ENCODE peak calls at places on chromosomes 12 and 14, in ten cellular contexts. F, L, I, X, C, T, U, M, Q and N are unnamed samples.

GRCh38 chr12:46364777-46365580 is 7.6 kb downstream of the SLC38A2 start:
- DNase-seq in F (no peak), L (peak), I (peak), X (peak), C (no peak), T (no peak), U (no peak), M (peak), Q (no peak), N (no peak)

GRCh38 chr14:105299654-105300541 is 903 bp downstream of the BRF1 start:
- DNase-seq in F (no peak), L (peak), I (no peak), X (peak), C (no peak), T (no peak), U (no peak), M (no peak), Q (no peak), N (peak)

GRCh38 chr12:39178837-39179236 is 264.1 kb downstream of the KIF21A start:
- DNase-seq in F (no peak), L (no peak), I (no peak), X (no peak), C (no peak), T (no peak), U (no peak), M (no peak), Q (no peak), N (no peak)

GRCh38 chr12:9750276-9751203 is 10.2 kb downstream of the CD69 start:
- DNase-seq in F (no peak), L (peak), I (peak), X (peak), C (no peak), T (peak), U (no peak), M (peak), Q (peak), N (peak)

GRCh38 chr12:24054411-24054810 is 104.9 kb upstream of the SOX5 start:
- DNase-seq in F (no peak), L (no peak), I (no peak), X (no peak), C (peak), T (no peak), U (no peak), M (no peak), Q (no peak), N (no peak)

GRCh38 chr12:92871121-92871520 is 58.0 kb downstream of the EEA1 start:
- DNase-seq in F (no peak), L (peak), I (no peak), X (no peak), C (no peak), T (no peak), U (no peak), M (no peak), Q (no peak), N (peak)

GRCh38 chr14:55388160-55388559 is 23.5 kb downstream of the ATG14 start:
- DNase-seq in F (no peak), L (no peak), I (peak), X (no peak), C (no peak), T (no peak), U (no peak), M (no peak), Q (no peak), N (no peak)

GRCh38 chr14:94317259-94317658 is 5.9 kb downstream of the SERPINA6 start:
- DNase-seq in F (no peak), L (no peak), I (no peak), X (no peak), C (peak), T (no peak), U (no peak), M (peak), Q (no peak), N (no peak)

GRCh38 chr14:39491134-39491541 is 58.9 kb upstream of the FBXO33 start:
- DNase-seq in F (no peak), L (peak), I (peak), X (no peak), C (no peak), T (no peak), U (no peak), M (peak), Q (peak), N (peak)

GRCh38 chr12:92503977-92504966 is 198.5 kb upstream of the PLEKHG7 start:
- DNase-seq in F (no peak), L (no peak), I (no peak), X (peak), C (peak), T (no peak), U (no peak), M (peak), Q (no peak), N (no peak)

GRCh38 chr14:77066555-77067172 is 31.4 kb upstream of the CIPC start:
- DNase-seq in F (no peak), L (no peak), I (no peak), X (no peak), C (no peak), T (no peak), U (no peak), M (no peak), Q (no peak), N (no peak)

GRCh38 chr12:118763239-118763638 is 218.1 kb upstream of the SRRM4 start:
- DNase-seq in F (no peak), L (no peak), I (no peak), X (no peak), C (no peak), T (no peak), U (no peak), M (no peak), Q (no peak), N (no peak)

GRCh38 chr14:35286707-35287106 is 5.5 kb upstream of the PSMA6 start:
- DNase-seq in F (no peak), L (no peak), I (no peak), X (no peak), C (no peak), T (no peak), U (no peak), M (no peak), Q (no peak), N (no peak)

GRCh38 chr12:116366456-116366776 is 88.9 kb upstream of the MED13L start:
- DNase-seq in F (peak), L (peak), I (no peak), X (peak), C (peak), T (peak), U (no peak), M (no peak), Q (no peak), N (no peak)

GRCh38 chr12:15698377-15698867 is 90.8 kb downstream of the EPS8 start:
- DNase-seq in F (no peak), L (no peak), I (no peak), X (no peak), C (no peak), T (no peak), U (no peak), M (no peak), Q (no peak), N (no peak)

GRCh38 chr14:22418631-22419030 is 170.4 kb downstream of the DAD1 start:
- DNase-seq in F (no peak), L (no peak), I (no peak), X (no peak), C (no peak), T (no peak), U (no peak), M (no peak), Q (no peak), N (peak)

GRCh38 chr12:95102916-95103671 is 29.7 kb upstream of the NR2C1 start:
- DNase-seq in F (no peak), L (peak), I (peak), X (no peak), C (no peak), T (no peak), U (no peak), M (peak), Q (peak), N (peak)

GRCh38 chr12:75212072-75212471 is 2.4 kb upstream of the KCNC2 start:
- DNase-seq in F (no peak), L (no peak), I (no peak), X (no peak), C (no peak), T (no peak), U (no peak), M (no peak), Q (no peak), N (no peak)

GRCh38 chr12:6641131-6641530 is 5.4 kb upstream of the LPAR5 start:
- DNase-seq in F (no peak), L (no peak), I (no peak), X (no peak), C (no peak), T (no peak), U (no peak), M (no peak), Q (no peak), N (no peak)

GRCh38 chr12:111444706-111445310 is 39.1 kb downstream of the SH2B3 start:
- DNase-seq in F (no peak), L (peak), I (no peak), X (peak), C (peak), T (peak), U (peak), M (no peak), Q (no peak), N (peak)

GRCh38 chr14:23117371-23118020 is 1.6 kb downstream of the CEBPE start:
- DNase-seq in F (no peak), L (no peak), I (no peak), X (peak), C (no peak), T (peak), U (no peak), M (no peak), Q (no peak), N (no peak)

GRCh38 chr14:86826641-86827040 is 1166.3 kb downstream of the GALC start:
- DNase-seq in F (no peak), L (no peak), I (peak), X (no peak), C (no peak), T (no peak), U (no peak), M (no peak), Q (no peak), N (no peak)

GRCh38 chr12:53781218-53781801 is 29.5 kb upstream of the CISTR start:
- DNase-seq in F (no peak), L (peak), I (peak), X (no peak), C (no peak), T (no peak), U (no peak), M (no peak), Q (no peak), N (no peak)

GRCh38 chr12:52380271-52380694 is 5.2 kb downstream of the KRT84 start:
- DNase-seq in F (peak), L (peak), I (no peak), X (no peak), C (no peak), T (no peak), U (no peak), M (no peak), Q (no peak), N (no peak)

GRCh38 chr12:57157588-57158173 is 10.3 kb upstream of the LRP1-AS start:
- DNase-seq in F (no peak), L (no peak), I (no peak), X (peak), C (peak), T (no peak), U (no peak), M (no peak), Q (no peak), N (no peak)

DNA sequence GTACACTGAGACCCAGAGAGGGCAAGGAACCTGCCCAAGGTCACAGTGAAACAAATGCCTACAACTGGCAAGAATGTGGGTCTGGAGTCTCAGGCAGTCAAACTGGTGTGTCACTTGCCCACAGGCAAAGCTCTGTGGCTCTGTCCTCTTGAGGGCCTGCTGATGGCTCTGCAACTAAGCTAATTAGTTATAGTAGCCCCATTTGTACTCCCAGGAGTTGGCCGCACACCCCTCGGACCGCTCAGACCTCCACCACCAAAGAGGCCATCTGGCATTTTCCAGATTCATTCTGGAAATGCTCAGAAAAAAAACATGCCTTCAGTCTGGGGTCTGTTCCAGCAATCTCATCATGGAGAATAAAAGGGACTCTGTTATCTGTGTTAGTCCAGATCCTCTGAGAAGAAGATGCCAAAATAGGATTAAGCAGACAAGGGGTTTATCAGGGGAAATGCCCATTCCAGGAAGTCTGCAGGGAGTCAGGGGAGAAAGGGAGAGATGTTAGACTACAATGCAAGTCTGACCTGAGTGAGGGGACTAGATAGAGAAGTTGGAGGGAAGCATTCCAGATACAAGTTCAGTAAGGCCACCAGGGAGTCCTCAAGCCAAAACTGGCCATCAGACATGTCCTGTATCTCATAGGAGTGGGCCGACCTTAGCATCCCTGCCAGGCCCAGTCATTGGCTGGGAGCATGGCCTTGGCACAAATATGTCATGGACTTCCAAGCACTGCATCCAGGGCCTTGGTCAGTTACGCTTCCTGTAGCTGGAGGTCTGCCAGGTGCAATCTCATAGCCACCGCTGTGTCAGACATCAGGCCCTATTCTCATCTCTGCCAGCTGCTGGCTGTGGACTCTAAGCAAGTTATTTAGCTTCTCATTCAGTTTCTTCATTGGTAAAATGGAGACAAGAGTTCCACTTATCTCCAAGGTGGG is 15.4 kb upstream of the OAS1 start:
- DNase-seq in F (no peak), L (peak), I (no peak), X (no peak), C (no peak), T (no peak), U (peak), M (no peak), Q (no peak), N (no peak)
- TF ChIP-seq CTCF in F (no peak), L (no peak), I (no peak), X (no peak), C (no peak), T (no peak), U (no peak), M (no peak), Q (no peak), N (no peak)

DNA sequence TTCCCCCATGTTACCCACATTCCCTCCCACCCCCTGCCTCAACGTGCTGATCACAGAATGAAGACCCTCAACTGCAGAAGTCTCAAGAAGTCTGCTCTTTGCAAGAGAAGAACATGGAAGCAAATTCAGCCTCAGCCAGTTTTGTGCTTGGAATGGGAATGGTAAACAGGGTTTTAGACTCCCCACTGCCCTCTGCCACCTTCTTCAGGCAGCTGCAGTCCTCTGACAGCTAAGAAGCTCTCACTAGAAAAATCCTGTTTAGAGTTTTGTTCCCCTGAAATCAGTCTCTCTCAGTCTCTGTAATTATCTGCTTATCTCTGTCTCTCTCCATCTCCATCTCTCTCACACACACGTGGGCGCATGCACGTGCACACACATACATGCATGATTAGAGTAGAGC is 85.4 kb downstream of the CRACR2A start:
- DNase-seq in F (no peak), L (no peak), I (no peak), X (no peak), C (no peak), T (no peak), U (no peak), M (no peak), Q (no peak), N (no peak)
- TF ChIP-seq CTCF in F (no peak), L (no peak), I (no peak), X (no peak), C (no peak), T (no peak), U (peak), M (no peak), Q (no peak), N (no peak)

DNA sequence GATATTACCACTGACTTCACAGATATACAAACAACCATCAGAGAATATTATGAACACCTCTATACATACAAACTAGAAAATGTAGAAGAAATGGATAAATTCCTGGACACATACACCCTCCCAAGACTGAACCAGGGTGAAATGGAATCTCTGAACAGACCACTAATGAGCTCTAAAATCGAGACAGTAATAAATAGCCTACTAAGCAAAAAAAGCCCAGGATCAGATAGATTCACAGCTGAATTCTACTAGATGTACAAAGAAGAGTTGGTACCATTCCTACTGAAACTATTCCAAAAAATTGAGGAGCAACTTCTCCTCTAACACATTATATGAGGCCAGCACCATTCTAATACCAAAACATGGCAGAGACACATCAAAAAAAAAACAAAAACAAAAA is 837.7 kb downstream of the FSCB start:
- DNase-seq in F (no peak), L (no peak), I (no peak), X (no peak), C (no peak), T (no peak), U (no peak), M (no peak), Q (no peak), N (no peak)
- TF ChIP-seq CTCF in F (no peak), L (no peak), I (no peak), X (no peak), C (no peak), T (no peak), U (no peak), M (no peak), Q (no peak), N (no peak)

DNA sequence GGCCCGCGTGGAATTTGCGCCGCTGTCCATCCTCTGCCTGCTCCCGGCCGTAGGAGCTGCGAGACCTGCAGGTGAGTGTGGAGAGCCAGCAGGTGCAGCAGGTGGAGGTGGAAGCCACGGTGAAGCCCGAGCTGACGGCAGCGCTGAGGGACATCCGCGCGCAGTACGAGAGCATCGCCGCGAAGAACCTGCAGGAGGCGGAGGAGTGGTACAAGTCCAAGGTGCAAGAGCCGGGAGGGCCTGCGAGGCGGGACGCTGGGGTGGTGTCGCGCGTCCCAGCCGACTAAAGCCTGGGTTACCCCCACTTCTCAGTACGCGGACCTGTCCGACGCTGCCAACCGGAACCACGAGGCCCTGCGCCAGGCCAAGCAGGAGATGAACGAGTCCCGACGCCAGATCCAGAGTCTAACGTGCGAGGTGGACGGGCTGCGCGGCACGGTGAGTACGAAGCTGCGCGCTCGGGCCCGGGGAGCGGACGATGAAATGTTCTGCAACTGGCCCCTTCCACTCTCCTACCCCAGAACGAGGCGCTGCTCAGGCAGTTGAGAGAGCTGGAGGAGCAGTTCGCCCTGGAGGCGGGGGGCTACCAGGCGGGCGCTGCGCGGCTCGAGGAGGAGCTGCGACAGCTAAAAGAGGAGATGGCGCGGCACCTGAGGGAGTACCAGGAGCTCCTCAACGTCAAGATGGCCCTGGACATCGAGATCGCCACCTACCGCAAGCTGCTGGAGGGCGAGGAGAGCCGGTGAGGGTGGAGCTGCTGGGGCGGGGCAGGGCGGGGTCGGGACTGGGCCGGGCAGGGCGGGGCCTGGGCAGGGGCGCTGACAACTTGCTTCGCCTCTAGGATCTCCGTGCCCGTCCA is 2.1 kb downstream of the PRPH start:
- DNase-seq in F (no peak), L (no peak), I (no peak), X (peak), C (no peak), T (peak), U (no peak), M (peak), Q (peak), N (peak)
- TF ChIP-seq CTCF in F (peak), L (no peak), I (no peak), X (no peak), C (no peak), T (no peak), U (peak), M (no peak), Q (peak), N (no peak)

GRCh38 chr14:61196792-61197191 is 84.3 kb downstream of the TMEM30B start:
- DNase-seq in F (no peak), L (peak), I (no peak), X (no peak), C (no peak), T (no peak), U (no peak), M (peak), Q (no peak), N (no peak)
- TF ChIP-seq CTCF in F (no peak), L (peak), I (no peak), X (no peak), C (no peak), T (no peak), U (no peak), M (peak), Q (peak), N (no peak)

GRCh38 chr12:68158427-68158826 is 1.1 kb downstream of the IFNG start:
- DNase-seq in F (no peak), L (peak), I (no peak), X (no peak), C (no peak), T (no peak), U (no peak), M (no peak), Q (peak), N (no peak)
- TF ChIP-seq CTCF in F (no peak), L (peak), I (peak), X (no peak), C (peak), T (peak), U (peak), M (peak), Q (peak), N (no peak)

GRCh38 chr14:91138511-91139359 is 24.9 kb downstream of the DGLUCY start:
- DNase-seq in F (no peak), L (peak), I (no peak), X (no peak), C (no peak), T (no peak), U (no peak), M (peak), Q (peak), N (peak)

GRCh38 chr14:91143862-91144261 is 30.0 kb downstream of the DGLUCY start:
- DNase-seq in F (no peak), L (peak), I (no peak), X (no peak), C (peak), T (peak), U (no peak), M (no peak), Q (no peak), N (no peak)

GRCh38 chr14:91139776-91140175 is 25.9 kb downstream of the DGLUCY start:
- DNase-seq in F (no peak), L (no peak), I (no peak), X (no peak), C (no peak), T (no peak), U (no peak), M (no peak), Q (no peak), N (no peak)

GRCh38 chr14:91142214-91142668 is 28.4 kb downstream of the DGLUCY start:
- DNase-seq in F (no peak), L (peak), I (no peak), X (no peak), C (no peak), T (no peak), U (no peak), M (no peak), Q (no peak), N (peak)

GRCh38 chr14:91140672-91141071 is 26.8 kb downstream of the DGLUCY start:
- DNase-seq in F (no peak), L (peak), I (no peak), X (no peak), C (no peak), T (no peak), U (no peak), M (peak), Q (peak), N (no peak)
- TF ChIP-seq CTCF in F (peak), L (peak), I (peak), X (peak), C (peak), T (peak), U (peak), M (peak), Q (no peak), N (no peak)